ENCODE peak calls at places on chromosomes 7 and 10, in seven cellular contexts. N, G, A, W, F, Y and X are unnamed samples.

GRCh38 chr10:26486985-26487850 is 49.1 kb downstream of the APBB1IP start:
- DNase-seq in N (peak; percentile 68), G (no peak), A (peak; percentile 35), W (no peak), F (peak; percentile 95), Y (no peak), X (peak; percentile 49)

GRCh38 chr7:36747251-36747968 is 23.1 kb upstream of the AOAH start:
- DNase-seq in N (no peak), G (no peak), A (peak; percentile 57), W (no peak), F (peak; percentile 55), Y (no peak), X (no peak)

GRCh38 chr10:74165530-74165901 is 14.5 kb downstream of the ADK start:
- DNase-seq in N (no peak), G (no peak), A (no peak), W (no peak), F (no peak), Y (no peak), X (no peak)

GRCh38 chr10:73413108-73413527 is 740 bp downstream of the ANXA7 start:
- DNase-seq in N (peak; percentile 9), G (peak; percentile 49), A (peak; percentile 36), W (no peak), F (peak; percentile 79), Y (peak; percentile 59), X (peak; percentile 43)

GRCh38 chr10:21364196-21365114 is 161.0 kb downstream of the SKIDA1 start:
- DNase-seq in N (peak; percentile 55), G (no peak), A (peak; percentile 46), W (no peak), F (peak; percentile 95), Y (no peak), X (no peak)

GRCh38 chr10:29535012-29535777 is 99.6 kb downstream of the SVIL start:
- DNase-seq in N (peak; percentile 26), G (no peak), A (peak; percentile 53), W (peak; percentile 89), F (peak; percentile 99), Y (no peak), X (no peak)

GRCh38 chr7:45421096-45421495 is 153.1 kb upstream of the ADCY1 start:
- DNase-seq in N (no peak), G (no peak), A (no peak), W (no peak), F (no peak), Y (no peak), X (no peak)

GRCh38 chr7:422191-422885 is 97.3 kb downstream of the PDGFA start:
- DNase-seq in N (no peak), G (no peak), A (no peak), W (peak; percentile 67), F (no peak), Y (no peak), X (no peak)